ENCODE peak calls at places on chromosomes 1 and 21, in four cellular contexts. One of them, this sample, is unnamed.

GRCh38 chr21:25441835-25442234 is 165.4 kb downstream of the MRPL39 start:
- DNase-seq in cardiac fibroblast: no peak
- DNase-seq in uterus: no peak
- DNase-seq in RWPE2: no peak
- DNase-seq in this sample: no peak

GRCh38 chr1:49016030-49016991 is 239.6 kb upstream of the BEND5 start:
- DNase-seq in cardiac fibroblast: no peak
- DNase-seq in uterus: no peak
- DNase-seq in RWPE2: no peak
- DNase-seq in this sample: no peak

GRCh38 chr1:199002670-199003069 is 363.8 kb downstream of the PTPRC start:
- DNase-seq in cardiac fibroblast: peak; percentile 47
- DNase-seq in uterus: no peak
- DNase-seq in RWPE2: no peak
- DNase-seq in this sample: peak; percentile 70

GRCh38 chr1:177873238-177873637 is 96.6 kb downstream of the SEC16B start:
- DNase-seq in cardiac fibroblast: peak; percentile 75
- DNase-seq in uterus: no peak
- DNase-seq in RWPE2: no peak
- DNase-seq in this sample: peak; percentile 90

GRCh38 chr1:116556289-116557006 is 14.4 kb downstream of the CD58 start:
- DNase-seq in cardiac fibroblast: peak; percentile 95
- DNase-seq in uterus: no peak
- DNase-seq in RWPE2: peak; percentile 97
- DNase-seq in this sample: peak; percentile 74

GRCh38 chr1:246638941-246639655 is 72.8 kb downstream of the CNST start:
- DNase-seq in cardiac fibroblast: no peak
- DNase-seq in uterus: no peak
- DNase-seq in RWPE2: no peak
- DNase-seq in this sample: no peak

GRCh38 chr1:46545784-46546183 is 5.7 kb downstream of the KNCN start:
- DNase-seq in cardiac fibroblast: no peak
- DNase-seq in uterus: no peak
- DNase-seq in RWPE2: no peak
- DNase-seq in this sample: no peak

GRCh38 chr1:168293372-168293771 is 12.7 kb downstream of the TBX19 start:
- DNase-seq in cardiac fibroblast: peak; percentile 36
- DNase-seq in uterus: no peak
- DNase-seq in RWPE2: no peak
- DNase-seq in this sample: no peak

GRCh38 chr1:20229191-20229590 is 42.9 kb upstream of the PLA2G2C start:
- DNase-seq in cardiac fibroblast: no peak
- DNase-seq in uterus: no peak
- DNase-seq in RWPE2: no peak
- DNase-seq in this sample: no peak

GRCh38 chr1:164272156-164272555 is 286.8 kb upstream of the PBX1 start:
- DNase-seq in cardiac fibroblast: no peak
- DNase-seq in uterus: no peak
- DNase-seq in RWPE2: no peak
- DNase-seq in this sample: no peak

GRCh38 chr21:37082856-37083611 is 10.0 kb downstream of the TTC3 start:
- DNase-seq in cardiac fibroblast: no peak
- DNase-seq in uterus: no peak
- DNase-seq in RWPE2: no peak
- DNase-seq in this sample: no peak

GRCh38 chr1:100924212-100924611 is 28.3 kb downstream of the SLC30A7 start:
- DNase-seq in cardiac fibroblast: peak; percentile 14
- DNase-seq in uterus: no peak
- DNase-seq in RWPE2: no peak
- DNase-seq in this sample: peak; percentile 52

GRCh38 chr21:19541612-19542011 is 1138.0 kb upstream of the TMPRSS15 start:
- DNase-seq in cardiac fibroblast: no peak
- DNase-seq in uterus: no peak
- DNase-seq in RWPE2: no peak
- DNase-seq in this sample: no peak

GRCh38 chr1:36134805-36135339 is 9.8 kb upstream of the COL8A2 start:
- DNase-seq in cardiac fibroblast: peak; percentile 66
- DNase-seq in uterus: peak; percentile 47
- DNase-seq in RWPE2: peak; percentile 80
- DNase-seq in this sample: peak; percentile 63

GRCh38 chr1:111706921-111707320 is 32.3 kb downstream of the INKA2 start:
- DNase-seq in cardiac fibroblast: no peak
- DNase-seq in uterus: no peak
- DNase-seq in RWPE2: no peak
- DNase-seq in this sample: no peak

GRCh38 chr1:164534863-164535590 is 24.0 kb upstream of the PBX1 start:
- DNase-seq in cardiac fibroblast: no peak
- DNase-seq in uterus: no peak
- DNase-seq in RWPE2: no peak
- DNase-seq in this sample: no peak

GRCh38 chr1:117735045-117735992 is 129.5 kb downstream of the TENT5C start:
- DNase-seq in cardiac fibroblast: peak; percentile 65
- DNase-seq in uterus: peak; percentile 53
- DNase-seq in RWPE2: no peak
- DNase-seq in this sample: peak; percentile 77

GRCh38 chr1:39507230-39507928 is 15.9 kb downstream of the BMP8A start:
- DNase-seq in cardiac fibroblast: peak; percentile 25
- DNase-seq in uterus: no peak
- DNase-seq in RWPE2: no peak
- DNase-seq in this sample: peak; percentile 48

GRCh38 chr1:70745199-70745598 is 302.4 kb downstream of the PTGER3 start:
- DNase-seq in cardiac fibroblast: no peak
- DNase-seq in uterus: no peak
- DNase-seq in RWPE2: no peak
- DNase-seq in this sample: peak; percentile 3

GRCh38 chr1:232020352-232020751 is 393.8 kb downstream of the DISC1 start:
- DNase-seq in cardiac fibroblast: no peak
- DNase-seq in uterus: no peak
- DNase-seq in RWPE2: no peak
- DNase-seq in this sample: no peak
- TF ChIP-seq CTCF in cardiac fibroblast: no peak
- TF ChIP-seq CTCF in uterus: no peak
- TF ChIP-seq CTCF in RWPE2: no peak
- TF ChIP-seq CTCF in this sample: no peak

GRCh38 chr1:17234405-17234804 is 14.5 kb upstream of the PADI3 start:
- DNase-seq in cardiac fibroblast: no peak
- DNase-seq in uterus: no peak
- DNase-seq in RWPE2: no peak
- DNase-seq in this sample: no peak

GRCh38 chr1:17235135-17235880 is 13.6 kb upstream of the PADI3 start:
- DNase-seq in cardiac fibroblast: no peak
- DNase-seq in uterus: no peak
- DNase-seq in RWPE2: no peak
- DNase-seq in this sample: no peak

GRCh38 chr1:17230671-17231310 is 18.1 kb upstream of the PADI3 start:
- DNase-seq in cardiac fibroblast: no peak
- DNase-seq in uterus: no peak
- DNase-seq in RWPE2: no peak
- DNase-seq in this sample: no peak

GRCh38 chr1:17232759-17233661 is 15.9 kb upstream of the PADI3 start:
- DNase-seq in cardiac fibroblast: peak; percentile 47
- DNase-seq in uterus: no peak
- DNase-seq in RWPE2: peak; percentile 85
- DNase-seq in this sample: peak; percentile 59

GRCh38 chr1:17233675-17234074 is 15.2 kb upstream of the PADI3 start:
- DNase-seq in cardiac fibroblast: peak; percentile 81
- DNase-seq in uterus: peak; percentile 22
- DNase-seq in RWPE2: peak; percentile 99
- DNase-seq in this sample: peak; percentile 63
- H3K4me3 ChIP-seq in cardiac fibroblast: no peak overlapping the region
- H3K4me3 ChIP-seq in uterus: no peak overlapping the region
- H3K4me3 ChIP-seq in RWPE2: no peak overlapping the region
- H3K4me3 ChIP-seq in this sample: no peak overlapping the region

GRCh38 chr1:73998348-73998959 is 199.5 kb downstream of the LRRIQ3 start:
- DNase-seq in cardiac fibroblast: peak; percentile 53
- DNase-seq in uterus: no peak
- DNase-seq in RWPE2: no peak
- DNase-seq in this sample: peak; percentile 54
- TF ChIP-seq CTCF in cardiac fibroblast: peak; percentile 28
- TF ChIP-seq CTCF in uterus: no peak
- TF ChIP-seq CTCF in RWPE2: peak; percentile 76
- TF ChIP-seq CTCF in this sample: peak; percentile 50

GRCh38 chr1:64356636-64357256 is 113.2 kb upstream of the CACHD1 start:
- DNase-seq in cardiac fibroblast: no peak
- DNase-seq in uterus: no peak
- DNase-seq in RWPE2: no peak
- DNase-seq in this sample: no peak
- H3K4me3 ChIP-seq in cardiac fibroblast: no peak overlapping the region
- H3K4me3 ChIP-seq in uterus: no peak overlapping the region
- H3K4me3 ChIP-seq in RWPE2: no peak overlapping the region
- H3K4me3 ChIP-seq in this sample: no peak overlapping the region

DNA sequence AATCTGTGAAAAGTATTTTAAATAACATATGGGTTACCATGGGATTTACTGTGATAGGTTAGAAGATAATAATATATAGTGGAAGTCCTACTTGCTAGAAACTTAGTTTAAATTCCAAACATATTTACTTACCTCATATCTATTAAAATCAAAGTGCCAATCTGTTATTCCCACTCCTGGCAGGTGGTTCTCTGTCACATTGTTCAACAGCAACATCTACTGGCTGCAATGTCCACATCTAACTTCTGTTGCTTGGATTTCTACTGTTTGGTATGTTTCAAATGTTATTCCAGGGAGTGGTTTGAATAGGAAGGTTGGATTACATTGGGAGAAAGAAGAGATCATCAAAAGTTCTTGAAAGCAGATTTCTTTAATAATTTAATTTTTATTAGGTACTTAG is 122.5 kb upstream of the NCAM2 start:
- DNase-seq in cardiac fibroblast: no peak
- DNase-seq in uterus: no peak
- DNase-seq in RWPE2: no peak
- DNase-seq in this sample: peak; percentile 59
- TF ChIP-seq CTCF in cardiac fibroblast: no peak
- TF ChIP-seq CTCF in uterus: no peak
- TF ChIP-seq CTCF in RWPE2: no peak
- TF ChIP-seq CTCF in this sample: peak; percentile 59

DNA sequence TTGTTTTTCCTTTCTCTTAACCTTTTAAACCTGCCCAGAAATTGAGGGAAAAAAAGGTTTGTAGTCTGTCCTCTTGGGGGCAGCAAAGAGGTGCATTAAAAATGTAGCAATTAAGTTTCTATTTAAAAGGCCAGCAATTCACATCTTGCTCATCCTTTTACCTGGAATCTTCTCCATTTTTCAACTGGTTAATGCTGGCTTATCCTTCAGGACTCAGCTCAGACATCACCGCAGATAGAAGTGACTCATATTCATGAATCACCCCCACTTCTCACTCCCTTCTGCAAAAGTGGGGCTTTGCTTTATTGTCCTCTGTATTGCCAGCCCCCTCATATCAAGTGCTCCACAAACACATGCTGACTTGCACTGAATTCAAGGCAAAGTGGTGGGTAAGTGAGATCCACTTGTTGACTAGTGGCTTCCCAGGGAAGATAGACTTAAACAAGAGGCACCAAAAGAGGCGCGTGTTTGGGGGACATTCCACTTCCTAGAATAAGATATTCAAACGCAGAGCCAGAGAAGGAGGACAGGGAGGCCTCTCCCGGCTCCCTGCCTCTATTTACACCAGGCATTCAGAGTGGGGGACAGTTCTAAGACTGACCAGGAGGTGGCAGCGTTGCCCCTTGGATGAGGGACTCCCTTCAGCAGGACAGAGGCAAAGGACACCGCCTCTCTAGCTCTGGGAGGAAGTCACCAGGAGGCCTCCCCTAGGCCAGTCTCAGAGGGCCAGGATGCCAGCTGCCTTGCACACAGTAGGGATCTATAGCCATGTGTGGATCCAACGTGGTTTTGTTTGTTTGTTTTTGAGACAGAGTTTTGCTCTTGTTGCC is 23.2 kb upstream of the ZNF648 start:
- DNase-seq in cardiac fibroblast: peak; percentile 75
- DNase-seq in uterus: peak; percentile 92
- DNase-seq in RWPE2: no peak
- DNase-seq in this sample: peak; percentile 76
- H3K4me3 ChIP-seq in cardiac fibroblast: no peak overlapping the region
- H3K4me3 ChIP-seq in uterus: no peak overlapping the region
- H3K4me3 ChIP-seq in RWPE2: no peak overlapping the region
- H3K4me3 ChIP-seq in this sample: no peak overlapping the region

GRCh38 chr21:31173881-31174555 is 135.7 kb upstream of the KRTAP19-8 start:
- DNase-seq in cardiac fibroblast: peak; percentile 33
- DNase-seq in uterus: peak; percentile 55
- DNase-seq in RWPE2: no peak
- DNase-seq in this sample: no peak
- TF ChIP-seq CTCF in cardiac fibroblast: no peak
- TF ChIP-seq CTCF in uterus: no peak
- TF ChIP-seq CTCF in RWPE2: no peak
- TF ChIP-seq CTCF in this sample: no peak

DNA sequence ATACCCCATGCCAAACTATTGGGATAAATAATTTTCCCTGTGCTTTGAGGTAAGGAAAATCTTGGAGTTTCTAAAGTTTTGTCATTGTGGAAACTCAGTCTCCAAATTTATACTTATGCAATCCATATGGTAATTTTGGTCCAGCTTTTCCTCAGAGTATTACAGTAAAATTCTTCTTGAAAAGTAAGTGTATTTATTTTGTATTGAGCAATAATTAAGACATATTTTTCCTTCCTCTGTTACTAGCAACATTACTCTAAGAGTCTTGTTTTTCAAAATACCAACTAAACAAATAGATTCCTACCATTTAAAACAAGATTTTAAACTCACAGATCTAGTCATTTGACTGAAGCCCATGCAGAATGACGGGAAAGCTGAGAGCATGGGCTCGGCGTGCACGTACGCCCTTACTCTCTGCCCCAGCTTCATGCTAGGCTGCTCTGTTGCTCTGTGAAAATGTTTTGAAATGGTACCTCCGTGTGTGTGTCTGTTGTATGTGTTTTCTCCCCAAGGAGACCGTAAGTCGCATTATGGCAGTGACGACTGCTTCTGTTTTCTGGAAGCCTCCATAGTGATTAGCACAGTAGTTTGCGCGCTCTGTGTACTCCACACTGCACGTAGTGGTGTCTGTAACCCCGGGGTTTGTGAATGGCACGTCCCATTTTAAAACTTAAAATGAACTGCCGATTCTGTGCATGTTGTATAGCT is 165.3 kb downstream of the SDCCAG8 start:
- DNase-seq in cardiac fibroblast: no peak
- DNase-seq in uterus: no peak
- DNase-seq in RWPE2: no peak
- DNase-seq in this sample: peak; percentile 25
- H3K4me3 ChIP-seq in cardiac fibroblast: no peak overlapping the region
- H3K4me3 ChIP-seq in uterus: peak overlapping the region; percentile 12
- H3K4me3 ChIP-seq in RWPE2: no peak overlapping the region
- H3K4me3 ChIP-seq in this sample: peak overlapping the region; percentile 15

GRCh38 chr1:235156265-235156664 is 4.8 kb downstream of the RBM34 start:
- DNase-seq in cardiac fibroblast: no peak
- DNase-seq in uterus: no peak
- DNase-seq in RWPE2: no peak
- DNase-seq in this sample: no peak
- TF ChIP-seq CTCF in cardiac fibroblast: no peak
- TF ChIP-seq CTCF in uterus: no peak
- TF ChIP-seq CTCF in RWPE2: no peak
- TF ChIP-seq CTCF in this sample: no peak